ENCODE peak calls at places on chromosomes 11 and 22, in seven cellular contexts. One of them, this sample, is unnamed.

GRCh38 chr22:41915035-41915782 is at the start of gene SHISA8:
- DNase-seq in kidney glomerular epithelial cell: no peak
- DNase-seq in posterior vena cava: no peak
- DNase-seq in HT-29: no peak
- DNase-seq in stimulated activated naive CD8-positive, alpha-beta T cell treated with anti-CD3 and anti-CD28 coated beads, Interleukin-15, Interleukin-2, amounts not matched to agents 100 U/mL and 50 U/mL, for 24 hours: peak
- DNase-seq in IMR-90: peak
- DNase-seq in cardiac septum: no peak
- DNase-seq in this sample: no peak

GRCh38 chr22:17965538-17966402 is 58.6 kb downstream of the MICAL3 start:
- DNase-seq in IMR-90: no peak
- DNase-seq in cardiac septum: no peak
- DNase-seq in posterior vena cava: no peak
- DNase-seq in kidney glomerular epithelial cell: no peak
- DNase-seq in stimulated activated naive CD8-positive, alpha-beta T cell treated with anti-CD3 and anti-CD28 coated beads, Interleukin-15, Interleukin-2, amounts not matched to agents 100 U/mL and 50 U/mL, for 24 hours: no peak
- DNase-seq in HT-29: no peak
- DNase-seq in this sample: no peak

GRCh38 chr11:121613724-121614123 is 161.0 kb upstream of the SORL1-AS1 start:
- DNase-seq in posterior vena cava: no peak
- DNase-seq in cardiac septum: no peak
- DNase-seq in kidney glomerular epithelial cell: no peak
- DNase-seq in stimulated activated naive CD8-positive, alpha-beta T cell treated with anti-CD3 and anti-CD28 coated beads, Interleukin-15, Interleukin-2, amounts not matched to agents 100 U/mL and 50 U/mL, for 24 hours: no peak
- DNase-seq in IMR-90: peak
- DNase-seq in HT-29: no peak
- DNase-seq in this sample: no peak

GRCh38 chr22:21866821-21867527 is 471 bp downstream of the MAPK1 start:
- DNase-seq in posterior vena cava: no peak
- DNase-seq in kidney glomerular epithelial cell: no peak
- DNase-seq in cardiac septum: no peak
- DNase-seq in IMR-90: no peak
- DNase-seq in HT-29: no peak
- DNase-seq in stimulated activated naive CD8-positive, alpha-beta T cell treated with anti-CD3 and anti-CD28 coated beads, Interleukin-15, Interleukin-2, amounts not matched to agents 100 U/mL and 50 U/mL, for 24 hours: peak
- DNase-seq in this sample: peak

GRCh38 chr11:567036-567628 is 6.4 kb downstream of the RASSF7 start:
- DNase-seq in stimulated activated naive CD8-positive, alpha-beta T cell treated with anti-CD3 and anti-CD28 coated beads, Interleukin-15, Interleukin-2, amounts not matched to agents 100 U/mL and 50 U/mL, for 24 hours: no peak
- DNase-seq in HT-29: no peak
- DNase-seq in cardiac septum: no peak
- DNase-seq in IMR-90: no peak
- DNase-seq in posterior vena cava: no peak
- DNase-seq in kidney glomerular epithelial cell: no peak
- DNase-seq in this sample: no peak

GRCh38 chr22:27642104-27642800 is 159.3 kb downstream of the MN1 start:
- DNase-seq in IMR-90: no peak
- DNase-seq in kidney glomerular epithelial cell: no peak
- DNase-seq in HT-29: no peak
- DNase-seq in cardiac septum: no peak
- DNase-seq in posterior vena cava: peak
- DNase-seq in stimulated activated naive CD8-positive, alpha-beta T cell treated with anti-CD3 and anti-CD28 coated beads, Interleukin-15, Interleukin-2, amounts not matched to agents 100 U/mL and 50 U/mL, for 24 hours: no peak
- DNase-seq in this sample: no peak

GRCh38 chr11:85784907-85785306 is 26.0 kb downstream of the SYTL2 start:
- DNase-seq in kidney glomerular epithelial cell: no peak
- DNase-seq in IMR-90: no peak
- DNase-seq in stimulated activated naive CD8-positive, alpha-beta T cell treated with anti-CD3 and anti-CD28 coated beads, Interleukin-15, Interleukin-2, amounts not matched to agents 100 U/mL and 50 U/mL, for 24 hours: no peak
- DNase-seq in cardiac septum: no peak
- DNase-seq in posterior vena cava: no peak
- DNase-seq in HT-29: no peak
- DNase-seq in this sample: no peak

GRCh38 chr11:26477406-26477805 is 94.7 kb downstream of the MUC15 start:
- DNase-seq in IMR-90: no peak
- DNase-seq in HT-29: no peak
- DNase-seq in posterior vena cava: no peak
- DNase-seq in cardiac septum: no peak
- DNase-seq in stimulated activated naive CD8-positive, alpha-beta T cell treated with anti-CD3 and anti-CD28 coated beads, Interleukin-15, Interleukin-2, amounts not matched to agents 100 U/mL and 50 U/mL, for 24 hours: no peak
- DNase-seq in kidney glomerular epithelial cell: no peak
- DNase-seq in this sample: no peak

GRCh38 chr22:25475554-25476022 is 88.9 kb upstream of the GRK3 start:
- DNase-seq in stimulated activated naive CD8-positive, alpha-beta T cell treated with anti-CD3 and anti-CD28 coated beads, Interleukin-15, Interleukin-2, amounts not matched to agents 100 U/mL and 50 U/mL, for 24 hours: no peak
- DNase-seq in kidney glomerular epithelial cell: peak
- DNase-seq in IMR-90: peak
- DNase-seq in cardiac septum: no peak
- DNase-seq in HT-29: peak
- DNase-seq in posterior vena cava: no peak
- DNase-seq in this sample: peak

GRCh38 chr11:77407613-77408012 is 66.3 kb downstream of the PAK1 start:
- DNase-seq in stimulated activated naive CD8-positive, alpha-beta T cell treated with anti-CD3 and anti-CD28 coated beads, Interleukin-15, Interleukin-2, amounts not matched to agents 100 U/mL and 50 U/mL, for 24 hours: no peak
- DNase-seq in cardiac septum: no peak
- DNase-seq in HT-29: peak
- DNase-seq in IMR-90: peak
- DNase-seq in kidney glomerular epithelial cell: peak
- DNase-seq in posterior vena cava: no peak
- DNase-seq in this sample: no peak

GRCh38 chr11:60118333-60118732 is 29.9 kb downstream of the MS4A2 start:
- DNase-seq in stimulated activated naive CD8-positive, alpha-beta T cell treated with anti-CD3 and anti-CD28 coated beads, Interleukin-15, Interleukin-2, amounts not matched to agents 100 U/mL and 50 U/mL, for 24 hours: no peak
- DNase-seq in kidney glomerular epithelial cell: peak
- DNase-seq in posterior vena cava: no peak
- DNase-seq in cardiac septum: no peak
- DNase-seq in HT-29: peak
- DNase-seq in IMR-90: no peak
- DNase-seq in this sample: no peak

GRCh38 chr22:24474649-24475048 is 20.5 kb upstream of the UPB1 start:
- DNase-seq in kidney glomerular epithelial cell: peak
- DNase-seq in HT-29: no peak
- DNase-seq in stimulated activated naive CD8-positive, alpha-beta T cell treated with anti-CD3 and anti-CD28 coated beads, Interleukin-15, Interleukin-2, amounts not matched to agents 100 U/mL and 50 U/mL, for 24 hours: no peak
- DNase-seq in IMR-90: peak
- DNase-seq in posterior vena cava: no peak
- DNase-seq in cardiac septum: no peak
- DNase-seq in this sample: no peak

GRCh38 chr11:16418698-16419097 is 62.4 kb upstream of the SOX6 start:
- DNase-seq in stimulated activated naive CD8-positive, alpha-beta T cell treated with anti-CD3 and anti-CD28 coated beads, Interleukin-15, Interleukin-2, amounts not matched to agents 100 U/mL and 50 U/mL, for 24 hours: no peak
- DNase-seq in kidney glomerular epithelial cell: no peak
- DNase-seq in cardiac septum: no peak
- DNase-seq in posterior vena cava: no peak
- DNase-seq in IMR-90: peak
- DNase-seq in HT-29: no peak
- DNase-seq in this sample: no peak

GRCh38 chr22:19984201-19984753 is 32.3 kb downstream of the ARVCF start:
- DNase-seq in cardiac septum: peak
- DNase-seq in stimulated activated naive CD8-positive, alpha-beta T cell treated with anti-CD3 and anti-CD28 coated beads, Interleukin-15, Interleukin-2, amounts not matched to agents 100 U/mL and 50 U/mL, for 24 hours: peak
- DNase-seq in posterior vena cava: peak
- DNase-seq in IMR-90: peak
- DNase-seq in kidney glomerular epithelial cell: peak
- DNase-seq in HT-29: peak
- DNase-seq in this sample: peak

GRCh38 chr11:34331329-34331728 is 26.5 kb downstream of the ABTB2 start:
- DNase-seq in stimulated activated naive CD8-positive, alpha-beta T cell treated with anti-CD3 and anti-CD28 coated beads, Interleukin-15, Interleukin-2, amounts not matched to agents 100 U/mL and 50 U/mL, for 24 hours: no peak
- DNase-seq in HT-29: peak
- DNase-seq in cardiac septum: no peak
- DNase-seq in posterior vena cava: no peak
- DNase-seq in kidney glomerular epithelial cell: peak
- DNase-seq in IMR-90: peak
- DNase-seq in this sample: no peak

GRCh38 chr11:71477637-71478011 is 24.6 kb downstream of the NADSYN1 start:
- DNase-seq in stimulated activated naive CD8-positive, alpha-beta T cell treated with anti-CD3 and anti-CD28 coated beads, Interleukin-15, Interleukin-2, amounts not matched to agents 100 U/mL and 50 U/mL, for 24 hours: no peak
- DNase-seq in HT-29: no peak
- DNase-seq in IMR-90: no peak
- DNase-seq in cardiac septum: no peak
- DNase-seq in posterior vena cava: no peak
- DNase-seq in kidney glomerular epithelial cell: no peak
- DNase-seq in this sample: no peak

GRCh38 chr22:28889625-28890024 is 6.3 kb downstream of the ZNRF3 start:
- DNase-seq in HT-29: no peak
- DNase-seq in cardiac septum: no peak
- DNase-seq in stimulated activated naive CD8-positive, alpha-beta T cell treated with anti-CD3 and anti-CD28 coated beads, Interleukin-15, Interleukin-2, amounts not matched to agents 100 U/mL and 50 U/mL, for 24 hours: no peak
- DNase-seq in IMR-90: no peak
- DNase-seq in posterior vena cava: no peak
- DNase-seq in kidney glomerular epithelial cell: no peak
- DNase-seq in this sample: peak

GRCh38 chr11:77560605-77561004 is 29.1 kb upstream of the AQP11 start:
- DNase-seq in HT-29: no peak
- DNase-seq in stimulated activated naive CD8-positive, alpha-beta T cell treated with anti-CD3 and anti-CD28 coated beads, Interleukin-15, Interleukin-2, amounts not matched to agents 100 U/mL and 50 U/mL, for 24 hours: no peak
- DNase-seq in posterior vena cava: no peak
- DNase-seq in cardiac septum: no peak
- DNase-seq in kidney glomerular epithelial cell: peak
- DNase-seq in IMR-90: peak
- DNase-seq in this sample: no peak

GRCh38 chr11:24234822-24235508 is 261.9 kb upstream of the LUZP2 start:
- DNase-seq in posterior vena cava: peak
- DNase-seq in HT-29: peak
- DNase-seq in cardiac septum: no peak
- DNase-seq in kidney glomerular epithelial cell: no peak
- DNase-seq in IMR-90: peak
- DNase-seq in stimulated activated naive CD8-positive, alpha-beta T cell treated with anti-CD3 and anti-CD28 coated beads, Interleukin-15, Interleukin-2, amounts not matched to agents 100 U/mL and 50 U/mL, for 24 hours: no peak
- DNase-seq in this sample: no peak

GRCh38 chr11:122486793-122487495 is 168.6 kb upstream of the UBASH3B start:
- DNase-seq in kidney glomerular epithelial cell: no peak
- DNase-seq in HT-29: peak
- DNase-seq in cardiac septum: no peak
- DNase-seq in IMR-90: peak
- DNase-seq in stimulated activated naive CD8-positive, alpha-beta T cell treated with anti-CD3 and anti-CD28 coated beads, Interleukin-15, Interleukin-2, amounts not matched to agents 100 U/mL and 50 U/mL, for 24 hours: no peak
- DNase-seq in posterior vena cava: no peak
- DNase-seq in this sample: no peak

GRCh38 chr11:21897203-21897602 is 295.7 kb upstream of the ANO5 start:
- DNase-seq in HT-29: no peak
- DNase-seq in stimulated activated naive CD8-positive, alpha-beta T cell treated with anti-CD3 and anti-CD28 coated beads, Interleukin-15, Interleukin-2, amounts not matched to agents 100 U/mL and 50 U/mL, for 24 hours: no peak
- DNase-seq in IMR-90: no peak
- DNase-seq in kidney glomerular epithelial cell: no peak
- DNase-seq in posterior vena cava: no peak
- DNase-seq in cardiac septum: no peak
- DNase-seq in this sample: no peak

GRCh38 chr11:107565219-107565937 is at the start of gene ALKBH8:
- DNase-seq in kidney glomerular epithelial cell: peak
- DNase-seq in cardiac septum: peak
- DNase-seq in stimulated activated naive CD8-positive, alpha-beta T cell treated with anti-CD3 and anti-CD28 coated beads, Interleukin-15, Interleukin-2, amounts not matched to agents 100 U/mL and 50 U/mL, for 24 hours: peak
- DNase-seq in HT-29: peak
- DNase-seq in IMR-90: peak
- DNase-seq in posterior vena cava: peak
- DNase-seq in this sample: peak

GRCh38 chr11:119918356-119918755 is 189.4 kb upstream of the NECTIN1 start:
- DNase-seq in HT-29: no peak
- DNase-seq in kidney glomerular epithelial cell: no peak
- DNase-seq in cardiac septum: no peak
- DNase-seq in IMR-90: no peak
- DNase-seq in stimulated activated naive CD8-positive, alpha-beta T cell treated with anti-CD3 and anti-CD28 coated beads, Interleukin-15, Interleukin-2, amounts not matched to agents 100 U/mL and 50 U/mL, for 24 hours: no peak
- DNase-seq in posterior vena cava: peak
- DNase-seq in this sample: no peak

GRCh38 chr11:8237453-8237852 is 26.2 kb downstream of the LMO1 start:
- DNase-seq in HT-29: no peak
- DNase-seq in kidney glomerular epithelial cell: no peak
- DNase-seq in cardiac septum: no peak
- DNase-seq in stimulated activated naive CD8-positive, alpha-beta T cell treated with anti-CD3 and anti-CD28 coated beads, Interleukin-15, Interleukin-2, amounts not matched to agents 100 U/mL and 50 U/mL, for 24 hours: no peak
- DNase-seq in IMR-90: no peak
- DNase-seq in posterior vena cava: no peak
- DNase-seq in this sample: no peak

GRCh38 chr11:114137838-114138237 is 78.3 kb downstream of the ZBTB16 start:
- DNase-seq in kidney glomerular epithelial cell: no peak
- DNase-seq in IMR-90: no peak
- DNase-seq in HT-29: no peak
- DNase-seq in stimulated activated naive CD8-positive, alpha-beta T cell treated with anti-CD3 and anti-CD28 coated beads, Interleukin-15, Interleukin-2, amounts not matched to agents 100 U/mL and 50 U/mL, for 24 hours: no peak
- DNase-seq in posterior vena cava: no peak
- DNase-seq in cardiac septum: no peak
- DNase-seq in this sample: peak

GRCh38 chr11:34203377-34203801 is 98.0 kb downstream of the NAT10 start:
- DNase-seq in kidney glomerular epithelial cell: no peak
- DNase-seq in posterior vena cava: peak
- DNase-seq in stimulated activated naive CD8-positive, alpha-beta T cell treated with anti-CD3 and anti-CD28 coated beads, Interleukin-15, Interleukin-2, amounts not matched to agents 100 U/mL and 50 U/mL, for 24 hours: no peak
- DNase-seq in HT-29: no peak
- DNase-seq in IMR-90: no peak
- DNase-seq in cardiac septum: no peak
- DNase-seq in this sample: no peak

GRCh38 chr11:84899134-84899533 is 728.0 kb downstream of the DLG2 start:
- DNase-seq in IMR-90: no peak
- DNase-seq in kidney glomerular epithelial cell: no peak
- DNase-seq in cardiac septum: no peak
- DNase-seq in posterior vena cava: no peak
- DNase-seq in stimulated activated naive CD8-positive, alpha-beta T cell treated with anti-CD3 and anti-CD28 coated beads, Interleukin-15, Interleukin-2, amounts not matched to agents 100 U/mL and 50 U/mL, for 24 hours: no peak
- DNase-seq in HT-29: no peak
- DNase-seq in this sample: no peak

GRCh38 chr11:119158467-119158866 is 9.6 kb downstream of the ABCG4 start:
- DNase-seq in cardiac septum: no peak
- DNase-seq in stimulated activated naive CD8-positive, alpha-beta T cell treated with anti-CD3 and anti-CD28 coated beads, Interleukin-15, Interleukin-2, amounts not matched to agents 100 U/mL and 50 U/mL, for 24 hours: no peak
- DNase-seq in IMR-90: no peak
- DNase-seq in HT-29: no peak
- DNase-seq in posterior vena cava: no peak
- DNase-seq in kidney glomerular epithelial cell: no peak
- DNase-seq in this sample: no peak

GRCh38 chr11:1878134-1879031 is 13.3 kb downstream of the PRR33 start:
- DNase-seq in posterior vena cava: peak
- DNase-seq in kidney glomerular epithelial cell: no peak
- DNase-seq in IMR-90: no peak
- DNase-seq in stimulated activated naive CD8-positive, alpha-beta T cell treated with anti-CD3 and anti-CD28 coated beads, Interleukin-15, Interleukin-2, amounts not matched to agents 100 U/mL and 50 U/mL, for 24 hours: no peak
- DNase-seq in HT-29: no peak
- DNase-seq in cardiac septum: peak
- DNase-seq in this sample: peak

GRCh38 chr22:30301995-30302809 is 12.9 kb upstream of the CASTOR1 start:
- DNase-seq in cardiac septum: peak
- DNase-seq in HT-29: peak
- DNase-seq in kidney glomerular epithelial cell: no peak
- DNase-seq in IMR-90: peak
- DNase-seq in posterior vena cava: peak
- DNase-seq in stimulated activated naive CD8-positive, alpha-beta T cell treated with anti-CD3 and anti-CD28 coated beads, Interleukin-15, Interleukin-2, amounts not matched to agents 100 U/mL and 50 U/mL, for 24 hours: no peak
- DNase-seq in this sample: peak

GRCh38 chr11:65262775-65263174 is 1.0 kb downstream of the POLA2 start:
- DNase-seq in stimulated activated naive CD8-positive, alpha-beta T cell treated with anti-CD3 and anti-CD28 coated beads, Interleukin-15, Interleukin-2, amounts not matched to agents 100 U/mL and 50 U/mL, for 24 hours: no peak
- DNase-seq in IMR-90: no peak
- DNase-seq in HT-29: peak
- DNase-seq in kidney glomerular epithelial cell: no peak
- DNase-seq in posterior vena cava: no peak
- DNase-seq in cardiac septum: no peak
- DNase-seq in this sample: peak

GRCh38 chr11:44681698-44682097 is 45.1 kb upstream of the TSPAN18 start:
- DNase-seq in posterior vena cava: no peak
- DNase-seq in stimulated activated naive CD8-positive, alpha-beta T cell treated with anti-CD3 and anti-CD28 coated beads, Interleukin-15, Interleukin-2, amounts not matched to agents 100 U/mL and 50 U/mL, for 24 hours: no peak
- DNase-seq in HT-29: peak
- DNase-seq in IMR-90: peak
- DNase-seq in kidney glomerular epithelial cell: peak
- DNase-seq in cardiac septum: no peak
- DNase-seq in this sample: no peak

GRCh38 chr22:43148581-43148980 is 2.8 kb upstream of the TSPO start:
- DNase-seq in kidney glomerular epithelial cell: no peak
- DNase-seq in posterior vena cava: peak
- DNase-seq in cardiac septum: no peak
- DNase-seq in HT-29: no peak
- DNase-seq in IMR-90: no peak
- DNase-seq in stimulated activated naive CD8-positive, alpha-beta T cell treated with anti-CD3 and anti-CD28 coated beads, Interleukin-15, Interleukin-2, amounts not matched to agents 100 U/mL and 50 U/mL, for 24 hours: no peak
- DNase-seq in this sample: no peak

GRCh38 chr22:44395116-44396005 is 82.6 kb upstream of the SHISAL1 start:
- DNase-seq in IMR-90: no peak
- DNase-seq in cardiac septum: peak
- DNase-seq in posterior vena cava: peak
- DNase-seq in kidney glomerular epithelial cell: no peak
- DNase-seq in stimulated activated naive CD8-positive, alpha-beta T cell treated with anti-CD3 and anti-CD28 coated beads, Interleukin-15, Interleukin-2, amounts not matched to agents 100 U/mL and 50 U/mL, for 24 hours: no peak
- DNase-seq in HT-29: no peak
- DNase-seq in this sample: no peak

GRCh38 chr11:78083036-78083435 is 3.4 kb upstream of the NDUFC2 start:
- DNase-seq in stimulated activated naive CD8-positive, alpha-beta T cell treated with anti-CD3 and anti-CD28 coated beads, Interleukin-15, Interleukin-2, amounts not matched to agents 100 U/mL and 50 U/mL, for 24 hours: no peak
- DNase-seq in posterior vena cava: no peak
- DNase-seq in IMR-90: no peak
- DNase-seq in cardiac septum: no peak
- DNase-seq in kidney glomerular epithelial cell: no peak
- DNase-seq in HT-29: no peak
- DNase-seq in this sample: no peak